ENCODE peak calls at places on chromosomes 16 and 17, in four cellular contexts. One of them, this sample, is unnamed.

GRCh38 chr17:14307560-14308024 is 6.7 kb downstream of the HS3ST3B1 start:
- DNase-seq in osteocyte: no peak
- DNase-seq in GM04504: no peak
- DNase-seq in uterus: no peak
- DNase-seq in this sample: no peak

GRCh38 chr16:47519037-47519436 is 57.9 kb downstream of the PHKB start:
- DNase-seq in GM04504: no peak
- DNase-seq in osteocyte: no peak
- DNase-seq in uterus: no peak
- DNase-seq in this sample: no peak

GRCh38 chr17:76122411-76123126 is 18.5 kb downstream of the FOXJ1 start:
- DNase-seq in osteocyte: no peak
- DNase-seq in GM04504: no peak
- DNase-seq in uterus: no peak
- DNase-seq in this sample: no peak

GRCh38 chr17:66494023-66494803 is 191.8 kb downstream of the PRKCA start:
- DNase-seq in uterus: no peak
- DNase-seq in GM04504: peak
- DNase-seq in osteocyte: no peak
- DNase-seq in this sample: peak

GRCh38 chr16:22898874-22899348 is 84.9 kb downstream of the HS3ST2 start:
- DNase-seq in GM04504: peak
- DNase-seq in uterus: peak
- DNase-seq in osteocyte: peak
- DNase-seq in this sample: peak

GRCh38 chr16:82653550-82654511 is 27.1 kb downstream of the CDH13 start:
- DNase-seq in osteocyte: no peak
- DNase-seq in uterus: no peak
- DNase-seq in GM04504: peak
- DNase-seq in this sample: peak

GRCh38 chr16:4290236-4290830 is 17.5 kb upstream of the TFAP4 start:
- DNase-seq in uterus: no peak
- DNase-seq in osteocyte: no peak
- DNase-seq in GM04504: peak
- DNase-seq in this sample: no peak

GRCh38 chr17:38601539-38602351 is 4.0 kb downstream of the SRCIN1 start:
- DNase-seq in uterus: no peak
- DNase-seq in osteocyte: no peak
- DNase-seq in GM04504: no peak
- DNase-seq in this sample: no peak

GRCh38 chr16:57562669-57563486 is 20.4 kb downstream of the ADGRG5 start:
- DNase-seq in uterus: no peak
- DNase-seq in osteocyte: peak
- DNase-seq in GM04504: no peak
- DNase-seq in this sample: no peak

GRCh38 chr17:956905-957304 is 22.7 kb downstream of the NXN start:
- DNase-seq in uterus: peak
- DNase-seq in GM04504: no peak
- DNase-seq in osteocyte: no peak
- DNase-seq in this sample: peak

GRCh38 chr16:70749681-70750601 is 51.0 kb downstream of the VAC14 start:
- DNase-seq in osteocyte: no peak
- DNase-seq in uterus: peak
- DNase-seq in GM04504: no peak
- DNase-seq in this sample: no peak

GRCh38 chr17:30567231-30568116 is 90.3 kb downstream of the GOSR1 start:
- DNase-seq in uterus: no peak
- DNase-seq in osteocyte: peak
- DNase-seq in GM04504: no peak
- DNase-seq in this sample: no peak

GRCh38 chr16:80875616-80876015 is 71.2 kb upstream of the CDYL2 start:
- DNase-seq in uterus: no peak
- DNase-seq in osteocyte: no peak
- DNase-seq in GM04504: no peak
- DNase-seq in this sample: no peak

GRCh38 chr17:19727466-19728113 is 11.2 kb upstream of the SLC47A2 start:
- DNase-seq in GM04504: peak
- DNase-seq in uterus: peak
- DNase-seq in osteocyte: no peak
- DNase-seq in this sample: peak

GRCh38 chr16:69823831-69824563 is 61.9 kb downstream of the WWP2 start:
- DNase-seq in uterus: peak
- DNase-seq in GM04504: no peak
- DNase-seq in osteocyte: no peak
- DNase-seq in this sample: peak

GRCh38 chr17:33291248-33292183 is 1.6 kb downstream of the ASIC2 start:
- DNase-seq in osteocyte: no peak
- DNase-seq in GM04504: no peak
- DNase-seq in uterus: no peak
- DNase-seq in this sample: no peak

GRCh38 chr16:8751481-8752311 is 45.7 kb downstream of the TMEM186 start:
- DNase-seq in osteocyte: no peak
- DNase-seq in uterus: no peak
- DNase-seq in GM04504: peak
- DNase-seq in this sample: peak

GRCh38 chr16:49586466-49586865 is 212.9 kb downstream of the C16orf78 start:
- DNase-seq in uterus: no peak
- DNase-seq in osteocyte: no peak
- DNase-seq in GM04504: no peak
- DNase-seq in this sample: no peak

GRCh38 chr16:30723725-30724355 is 24.4 kb upstream of the PHKG2 start:
- DNase-seq in GM04504: no peak
- DNase-seq in uterus: no peak
- DNase-seq in osteocyte: no peak
- DNase-seq in this sample: no peak

GRCh38 chr16:1920727-1921155 is 2.5 kb upstream of the HS3ST6 start:
- DNase-seq in GM04504: no peak
- DNase-seq in osteocyte: no peak
- DNase-seq in uterus: no peak
- DNase-seq in this sample: no peak

GRCh38 chr16:65117701-65118448 is 4.0 kb downstream of the CDH11 start:
- DNase-seq in osteocyte: peak
- DNase-seq in GM04504: peak
- DNase-seq in uterus: peak
- DNase-seq in this sample: peak

GRCh38 chr16:23334421-23334853 is 32.3 kb downstream of the SCNN1B start:
- DNase-seq in uterus: no peak
- DNase-seq in GM04504: no peak
- DNase-seq in osteocyte: no peak
- DNase-seq in this sample: no peak

GRCh38 chr16:85616608-85617311 is 3.6 kb downstream of the GSE1 start:
- DNase-seq in uterus: no peak
- DNase-seq in GM04504: no peak
- DNase-seq in osteocyte: no peak
- DNase-seq in this sample: no peak

GRCh38 chr16:20822451-20823128 is 16.3 kb downstream of the REXO5 start:
- DNase-seq in osteocyte: no peak
- DNase-seq in uterus: no peak
- DNase-seq in GM04504: no peak
- DNase-seq in this sample: no peak

GRCh38 chr16:87725596-87726235 is 40.1 kb downstream of the KLHDC4 start:
- DNase-seq in osteocyte: no peak
- DNase-seq in uterus: no peak
- DNase-seq in GM04504: no peak
- DNase-seq in this sample: no peak

GRCh38 chr16:82031116-82032084 is 3.7 kb upstream of the HSD17B2 start:
- DNase-seq in osteocyte: no peak
- DNase-seq in uterus: peak
- DNase-seq in GM04504: peak
- DNase-seq in this sample: no peak

GRCh38 chr16:30357085-30357714 is 2.1 kb upstream of the CD2BP2 start:
- DNase-seq in GM04504: no peak
- DNase-seq in uterus: no peak
- DNase-seq in osteocyte: no peak
- DNase-seq in this sample: no peak

GRCh38 chr17:32523017-32523680 is 36.4 kb downstream of the CDK5R1 start:
- DNase-seq in osteocyte: no peak
- DNase-seq in GM04504: no peak
- DNase-seq in uterus: no peak
- DNase-seq in this sample: no peak

This sample was measured in dermis microvascular lymphatic vessel endothelial cell.